ENCODE peak calls at places on chromosome 11, in eight cellular contexts. B is B cell; Z is NB4; D is retina; X is stimulated activated CD4-positive, alpha-beta T cell treated with anti-CD3 and anti-CD28 coated beads, Interleukin-4, amount 100 ng/mL, for 24 hours; N is T1000; I is T47D; A is left lung. L is an unnamed sample.

GRCh38 chr11:10394229-10395100 is 60.6 kb upstream of the AMPD3 start:
- DNase-seq in B (no peak), Z (no peak), D (no peak), X (no peak), N (peak), I (peak), A (no peak), L (no peak)

GRCh38 chr11:62560566-62561103 is 13.1 kb downstream of the EEF1G start:
- DNase-seq in B (peak), Z (peak), D (peak), X (peak), N (peak), I (peak), A (peak), L (peak)

GRCh38 chr11:43830928-43831440 is 49.6 kb upstream of the ALKBH3 start:
- DNase-seq in B (no peak), Z (peak), D (no peak), X (peak), N (peak), I (no peak), A (peak), L (no peak)

GRCh38 chr11:6353367-6353987 is 33.2 kb upstream of the CAVIN3 start:
- DNase-seq in B (peak), Z (peak), D (peak), X (peak), N (no peak), I (peak), A (peak), L (peak)

GRCh38 chr11:112632866-112633505 is 328.2 kb upstream of the NCAM1 start:
- DNase-seq in B (no peak), Z (no peak), D (no peak), X (no peak), N (no peak), I (no peak), A (no peak), L (no peak)

GRCh38 chr11:114953039-114953438 is 274.7 kb downstream of the NXPE2 start:
- DNase-seq in B (no peak), Z (peak), D (no peak), X (no peak), N (no peak), I (peak), A (no peak), L (no peak)

GRCh38 chr11:101974255-101974654 is 57.9 kb upstream of the ANGPTL5 start:
- DNase-seq in B (no peak), Z (no peak), D (no peak), X (no peak), N (no peak), I (peak), A (no peak), L (no peak)

GRCh38 chr11:44923796-44924195 is 26.9 kb downstream of the TP53I11 start:
- DNase-seq in B (no peak), Z (no peak), D (peak), X (no peak), N (no peak), I (no peak), A (no peak), L (no peak)

GRCh38 chr11:124610295-124610694 is 933 bp upstream of the PANX3 start:
- DNase-seq in B (no peak), Z (no peak), D (no peak), X (no peak), N (no peak), I (no peak), A (no peak), L (no peak)

GRCh38 chr11:75024764-75025211 is 36.1 kb downstream of the NEU3 start:
- DNase-seq in B (no peak), Z (no peak), D (no peak), X (no peak), N (no peak), I (no peak), A (no peak), L (no peak)

GRCh38 chr11:1122356-1123002 is 35.3 kb upstream of the MUC5AC start:
- DNase-seq in B (no peak), Z (no peak), D (no peak), X (no peak), N (no peak), I (no peak), A (no peak), L (no peak)

GRCh38 chr11:128597209-128597608 is 9.9 kb upstream of the ETS1 start:
- DNase-seq in B (no peak), Z (no peak), D (no peak), X (no peak), N (no peak), I (no peak), A (no peak), L (no peak)

GRCh38 chr11:105937331-105937730 is 84.7 kb downstream of the MSANTD4 start:
- DNase-seq in B (no peak), Z (no peak), D (no peak), X (no peak), N (no peak), I (no peak), A (no peak), L (no peak)

GRCh38 chr11:69637956-69638871 is 2.7 kb upstream of the CCND1 start:
- DNase-seq in B (peak), Z (peak), D (peak), X (no peak), N (no peak), I (peak), A (peak), L (no peak)